ENCODE peak calls at places on chromosomes 6 and 20, in four cellular contexts. B is K562, A is HepG2, M is H1. O is an unnamed sample.

GRCh38 chr20:53692465-53693067 is 98.9 kb upstream of the ZNF217 start:
- DNase-seq in B (no peak), A (no peak), M (no peak), O (no peak)

GRCh38 chr6:166751051-166751595 is 124.1 kb upstream of the RPS6KA2 start:
- DNase-seq in B (no peak), A (no peak), M (no peak), O (peak)

GRCh38 chr6:37551002-37551401 is 51.3 kb upstream of the CCDC167 start:
- DNase-seq in B (no peak), A (no peak), M (no peak), O (no peak)

GRCh38 chr6:39347906-39348585 is 25.5 kb upstream of the KCNK16 start:
- DNase-seq in B (peak), A (peak), M (no peak), O (peak)

GRCh38 chr6:113048741-113049140 is 701.6 kb downstream of the RFPL4B start:
- DNase-seq in B (no peak), A (no peak), M (no peak), O (no peak)

GRCh38 chr6:43702522-43703440 is 15.2 kb upstream of the MRPS18A start:
- DNase-seq in B (peak), A (peak), M (peak), O (peak)

GRCh38 chr20:44956410-44956809 is 3.8 kb downstream of the TOMM34 start:
- DNase-seq in B (no peak), A (no peak), M (no peak), O (no peak)

GRCh38 chr6:139981066-139981624 is 606.7 kb upstream of the CITED2 start:
- DNase-seq in B (no peak), A (no peak), M (no peak), O (no peak)

GRCh38 chr6:6230286-6230685 is 90.2 kb downstream of the F13A1 start:
- DNase-seq in B (no peak), A (peak), M (no peak), O (no peak)

GRCh38 chr6:91435630-91436029 is 848.8 kb upstream of the MAP3K7 start:
- DNase-seq in B (no peak), A (no peak), M (no peak), O (no peak)

GRCh38 chr20:11718474-11719094 is 199.1 kb upstream of the BTBD3 start:
- DNase-seq in B (no peak), A (no peak), M (peak), O (no peak)

GRCh38 chr6:89079611-89080213 is 839 bp upstream of the PNRC1 start:
- DNase-seq in B (no peak), A (no peak), M (no peak), O (no peak)

GRCh38 chr20:19974621-19975435 is 42.3 kb upstream of the NAA20 start:
- DNase-seq in B (no peak), A (no peak), M (no peak), O (no peak)
- TF ChIP-seq ATF2 in B (no peak), A (no peak), M (no peak), O (no peak)

DNA sequence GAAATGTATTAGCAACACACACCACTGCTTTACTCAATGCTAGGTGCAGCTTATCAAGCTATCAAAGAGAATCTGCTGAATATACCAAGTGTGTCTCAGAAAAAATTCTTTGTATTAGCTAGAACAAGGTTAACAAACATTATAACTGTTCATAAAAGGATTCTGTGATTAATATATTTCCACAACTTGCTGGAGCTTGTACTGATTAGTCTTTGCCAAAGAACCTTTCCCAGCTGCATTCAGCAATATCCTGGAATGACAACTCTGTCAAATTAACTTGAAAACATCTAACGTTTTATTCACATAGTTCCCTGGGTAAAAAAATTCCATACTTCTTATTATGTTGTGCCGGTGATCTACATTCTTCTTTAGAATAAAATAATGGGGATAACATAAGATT is 252.7 kb downstream of the FOXC1 start:
- DNase-seq in B (no peak), A (no peak), M (no peak), O (no peak)
- TF ChIP-seq ATF2 in B (no peak), A (no peak), M (no peak), O (no peak)

GRCh38 chr20:7332169-7332568 is 564.7 kb downstream of the BMP2 start:
- DNase-seq in B (no peak), A (no peak), M (no peak), O (no peak)
- TF ChIP-seq ATF2 in B (no peak), A (no peak), M (no peak), O (no peak)

GRCh38 chr20:46606817-46607190 is 44.5 kb downstream of the SLC13A3 start:
- DNase-seq in B (no peak), A (no peak), M (no peak), O (no peak)

GRCh38 chr20:46607849-46608497 is 43.3 kb downstream of the SLC13A3 start:
- DNase-seq in B (no peak), A (peak), M (no peak), O (no peak)

GRCh38 chr20:46609043-46609442 is 42.2 kb downstream of the SLC13A3 start:
- DNase-seq in B (no peak), A (no peak), M (no peak), O (no peak)

GRCh38 chr20:46607191-46607848 is 43.9 kb downstream of the SLC13A3 start:
- DNase-seq in B (no peak), A (peak), M (no peak), O (no peak)

DNA sequence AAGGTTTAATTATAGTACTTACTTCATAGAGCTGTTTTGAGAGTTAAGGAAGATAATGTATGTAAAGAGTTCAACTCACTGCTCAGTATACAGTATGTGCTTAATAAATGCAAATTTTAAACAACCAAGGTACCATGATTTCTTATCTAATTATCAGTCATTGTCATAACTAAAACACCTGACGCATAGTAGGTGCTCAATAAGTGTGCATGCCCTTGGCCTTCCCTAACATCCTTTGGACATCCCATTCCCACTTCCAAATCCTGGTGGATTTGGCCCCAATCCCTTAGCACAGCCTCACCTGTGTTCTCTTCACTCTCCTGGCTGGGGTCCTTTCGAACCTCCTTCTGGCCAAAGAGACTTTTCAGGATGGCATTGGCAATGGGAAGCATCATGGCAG is 41.1 kb downstream of the SLC13A3 start:
- DNase-seq in B (no peak), A (no peak), M (no peak), O (no peak)
- TF ChIP-seq ATF2 in B (no peak), A (no peak), M (no peak), O (no peak)

DNA sequence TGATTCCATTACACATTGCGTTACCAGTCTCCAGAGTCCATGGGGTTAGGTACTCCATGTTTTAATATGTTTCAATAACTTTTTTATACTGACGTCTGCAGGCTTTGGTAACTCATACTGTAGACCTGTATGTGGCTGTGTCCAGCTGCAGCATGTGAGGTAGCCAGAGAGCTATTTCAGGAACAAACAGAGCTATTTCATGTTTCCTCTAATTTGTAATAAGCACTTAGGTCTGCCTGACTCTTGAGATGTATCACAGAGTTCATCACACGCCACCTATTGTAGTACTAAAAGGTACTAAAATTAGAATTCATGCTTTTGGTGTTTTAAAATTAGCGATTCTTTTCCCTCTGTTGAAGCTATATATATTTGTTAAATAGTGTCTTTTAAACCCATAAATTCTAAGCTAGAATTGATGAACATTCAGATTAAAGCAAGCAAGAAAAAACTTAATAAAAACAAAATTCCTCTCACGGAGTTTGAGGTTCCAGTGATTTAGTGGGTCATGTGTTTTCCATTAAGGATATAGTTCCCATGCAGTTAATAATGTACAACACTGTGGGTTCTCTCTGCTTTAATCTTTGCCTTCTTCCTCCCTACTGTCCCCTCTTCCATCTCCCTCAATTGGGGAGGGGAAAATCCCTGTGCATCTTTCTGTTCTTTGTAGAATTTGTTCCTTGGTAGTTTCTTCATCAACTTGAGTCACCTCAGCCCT is 37.0 kb downstream of the FOXO3 start:
- DNase-seq in B (no peak), A (no peak), M (no peak), O (no peak)
- TF ChIP-seq ATF2 in B (no peak), A (no peak), M (no peak), O (no peak)

GRCh38 chr20:22339091-22339881 is 245.1 kb downstream of the FOXA2 start:
- DNase-seq in B (peak), A (peak), M (peak), O (peak)

GRCh38 chr20:22343612-22344011 is 240.8 kb downstream of the FOXA2 start:
- DNase-seq in B (no peak), A (no peak), M (no peak), O (no peak)

GRCh38 chr20:22339946-22340345 is 244.4 kb downstream of the FOXA2 start:
- DNase-seq in B (no peak), A (no peak), M (no peak), O (no peak)

GRCh38 chr20:22341508-22341907 is 242.9 kb downstream of the FOXA2 start:
- DNase-seq in B (no peak), A (peak), M (no peak), O (no peak)

DNA sequence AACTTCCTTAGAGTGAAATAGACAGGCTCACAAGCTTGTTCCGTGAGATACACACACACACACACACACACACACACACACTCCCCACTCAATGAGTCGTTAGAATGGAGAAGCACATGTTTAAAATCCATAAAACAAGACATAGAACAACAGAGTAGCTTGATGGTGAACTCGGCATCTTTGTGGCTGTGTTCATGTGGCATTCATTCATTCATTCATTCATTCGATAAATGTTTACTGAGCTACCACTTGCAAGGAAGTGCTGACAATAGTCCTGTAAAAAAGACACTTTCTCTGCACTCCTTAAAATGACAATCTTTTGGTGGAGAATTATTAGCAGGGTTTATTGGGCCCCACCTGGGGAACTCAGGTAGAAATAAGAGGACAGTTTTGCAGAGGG is 242.0 kb downstream of the FOXA2 start:
- DNase-seq in B (no peak), A (no peak), M (no peak), O (no peak)
- TF ChIP-seq ATF2 in B (no peak), A (no peak), M (no peak), O (no peak)

GRCh38 chr20:4342631-4343030 is 327.3 kb upstream of the RNF24 start:
- DNase-seq in B (peak), A (no peak), M (no peak), O (no peak)

GRCh38 chr20:4344660-4345059 is 329.3 kb upstream of the RNF24 start:
- DNase-seq in B (no peak), A (no peak), M (no peak), O (no peak)

DNA sequence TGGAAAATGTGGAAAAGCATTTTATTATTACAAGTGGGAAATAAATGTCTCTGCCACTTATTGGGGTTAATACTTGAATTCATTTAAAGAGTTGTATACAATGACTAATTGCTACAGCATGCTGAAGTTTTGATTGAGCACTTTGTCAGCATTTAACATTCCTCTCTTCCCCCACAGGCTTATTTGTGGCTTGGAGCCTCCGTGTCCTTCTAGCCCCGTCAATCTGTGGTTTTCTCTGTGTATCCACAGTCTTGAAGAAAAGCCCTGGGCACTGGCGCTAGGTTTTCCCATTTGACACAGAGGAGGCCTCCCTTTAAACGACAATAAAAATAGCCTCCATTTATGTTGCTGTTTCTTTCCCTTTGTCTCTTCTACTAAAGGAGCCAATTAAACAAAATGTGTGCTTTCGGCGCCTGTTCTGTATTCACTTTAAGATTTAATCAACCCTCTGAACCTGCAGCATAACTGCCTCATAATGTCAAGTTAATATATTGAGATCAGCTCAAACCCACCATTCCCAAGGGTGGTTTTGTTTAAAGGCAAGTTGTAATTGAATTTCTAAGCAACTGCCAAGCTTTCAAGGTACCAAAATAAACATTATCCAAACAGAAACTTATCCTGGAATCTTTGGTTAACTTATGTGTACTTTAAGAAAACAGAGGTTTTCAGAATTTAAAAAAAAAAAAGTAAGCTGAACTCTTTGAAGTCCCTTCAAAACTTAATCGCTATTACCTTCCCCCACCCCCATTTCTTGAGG is 326.6 kb upstream of the RNF24 start:
- DNase-seq in B (no peak), A (no peak), M (no peak), O (no peak)
- TF ChIP-seq ATF2 in B (no peak), A (no peak), M (no peak), O (no peak)

O was measured in WTC11.